ENCODE peak calls at places on chromosomes 2 and 18, in four cellular contexts. Q, S, F and R are unnamed samples. For H3K9me3 and H3K4me1, the result is how much of the 10 kb centered on the place peaks cover.

GRCh38 chr2:109239720-109240119 is 110.7 kb downstream of the SH3RF3 start:
- DNase-seq in Q (no peak), F (peak), S (no peak), R (no peak)

GRCh38 chr2:160920791-160921303 is 239.4 kb upstream of the TANK start:
- DNase-seq in Q (no peak), F (peak), S (no peak), R (no peak)

GRCh38 chr2:234967874-234968208 is 16.0 kb downstream of the SH3BP4 start:
- DNase-seq in F (no peak), Q (no peak), S (no peak), R (no peak)

GRCh38 chr18:7524786-7525185 is 42.3 kb upstream of the PTPRM start:
- DNase-seq in F (no peak), S (no peak), Q (no peak), R (no peak)

GRCh38 chr2:238644095-238645081 is 203.5 kb upstream of the TWIST2 start:
- DNase-seq in F (peak), Q (no peak), S (no peak), R (no peak)

GRCh38 chr18:37654711-37655369 is 89.2 kb upstream of the CELF4 start:
- DNase-seq in F (no peak), S (no peak), Q (no peak), R (no peak)

GRCh38 chr2:240921319-240922233 is 15.4 kb downstream of the CROCC2 start:
- DNase-seq in Q (no peak), F (peak), S (peak), R (peak)

GRCh38 chr18:9401166-9401565 is 66.6 kb downstream of the TWSG1 start:
- DNase-seq in F (no peak), Q (no peak), S (no peak), R (no peak)

GRCh38 chr2:236714061-236714460 is 144.4 kb downstream of the ACKR3 start:
- DNase-seq in S (no peak), Q (no peak), F (no peak), R (no peak)

GRCh38 chr18:69843047-69843446 is 104.6 kb downstream of the CD226 start:
- DNase-seq in S (no peak), F (no peak), Q (no peak), R (no peak)

GRCh38 chr2:37809525-37809924 is 115.6 kb upstream of the RMDN2 start:
- DNase-seq in F (peak), Q (peak), S (no peak), R (peak)

GRCh38 chr2:170362895-170363582 is 185.1 kb downstream of the MYO3B start:
- DNase-seq in Q (no peak), F (no peak), S (no peak), R (no peak)

GRCh38 chr2:174776686-174777085 is 12.4 kb upstream of the CHRNA1 start:
- DNase-seq in S (no peak), Q (no peak), F (no peak), R (no peak)

GRCh38 chr2:146665801-146666200 is 1179.0 kb upstream of the ACVR2A start:
- DNase-seq in S (no peak), Q (no peak), F (no peak), R (no peak)

GRCh38 chr2:146659976-146660375 is 1184.9 kb upstream of the ACVR2A start:
- DNase-seq in S (no peak), F (no peak), Q (no peak), R (no peak)

GRCh38 chr2:146666336-146666735 is 1178.5 kb upstream of the ACVR2A start:
- DNase-seq in S (no peak), F (no peak), Q (no peak), R (no peak)

DNA sequence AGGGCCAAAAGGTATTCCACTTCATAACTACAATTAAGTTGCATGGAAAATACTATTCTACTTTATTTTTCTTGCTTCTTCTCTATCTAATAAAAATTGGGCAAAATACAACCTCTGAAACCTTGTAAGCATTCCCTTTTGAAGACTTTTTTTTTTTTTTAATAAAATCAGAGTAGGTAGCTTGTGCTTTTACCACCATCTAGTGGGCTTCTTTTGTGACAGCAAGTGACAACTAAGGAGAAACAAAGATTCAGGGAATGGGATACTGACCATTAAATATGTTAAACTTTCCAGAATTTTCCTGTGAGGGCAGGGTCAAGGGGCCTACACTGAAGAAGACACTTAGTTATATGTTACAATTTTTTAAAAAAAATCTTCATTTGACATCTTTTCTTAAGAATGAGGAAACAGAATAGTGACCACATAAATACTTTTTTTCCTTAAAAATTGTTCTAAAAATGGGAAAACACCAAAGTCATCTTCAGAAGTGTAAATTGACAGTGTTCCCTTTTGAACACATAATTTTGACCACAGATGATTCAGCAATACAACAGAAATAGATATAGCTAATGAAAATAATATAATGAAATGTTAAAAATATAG is 1183.2 kb upstream of the ACVR2A start:
- DNase-seq in Q (peak), S (no peak), F (peak), R (peak)
- TF ChIP-seq CTCF in Q (peak), S (no peak), F (peak), R (peak)

DNA sequence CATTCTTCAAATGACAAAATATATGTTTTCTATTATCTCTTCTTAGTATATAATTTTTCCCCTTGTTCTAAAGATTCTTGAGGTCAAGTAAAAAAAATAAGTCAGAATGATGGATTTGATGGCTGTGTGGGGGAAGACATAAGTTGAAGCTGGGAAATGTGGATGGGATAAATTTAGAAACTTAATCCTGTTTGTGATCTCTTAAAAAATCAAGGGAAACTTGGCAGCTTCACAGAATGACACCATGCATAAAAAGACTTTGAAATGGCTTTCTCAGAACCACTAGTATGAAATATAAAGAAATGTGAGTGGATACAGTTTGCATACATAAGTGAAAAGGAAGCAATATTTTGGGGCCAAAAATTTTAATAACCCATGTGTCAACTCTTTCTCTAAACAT is 21.7 kb downstream of the CDH19 start:
- DNase-seq in Q (no peak), S (no peak), F (no peak), R (no peak)
- H3K9me3 ChIP-seq in Q (under half), S (under half), F (under half), R (under half)

GRCh38 chr2:217919781-217920351 is 82.9 kb downstream of the TNS1 start:
- DNase-seq in F (no peak), Q (no peak), S (no peak), R (no peak)

GRCh38 chr2:217916504-217917254 is 86.1 kb downstream of the TNS1 start:
- DNase-seq in F (no peak), S (no peak), Q (no peak), R (no peak)

GRCh38 chr2:217918220-217919024 is 84.4 kb downstream of the TNS1 start:
- DNase-seq in S (no peak), Q (peak), F (no peak), R (no peak)

GRCh38 chr2:217920879-217921603 is 81.8 kb downstream of the TNS1 start:
- DNase-seq in F (no peak), S (no peak), Q (no peak), R (no peak)

GRCh38 chr2:217919204-217919603 is 83.6 kb downstream of the TNS1 start:
- DNase-seq in S (no peak), F (no peak), Q (no peak), R (no peak)
- H3K4me1 ChIP-seq in S (half or more), F (half or more), Q (under half), R (under half)

DNA sequence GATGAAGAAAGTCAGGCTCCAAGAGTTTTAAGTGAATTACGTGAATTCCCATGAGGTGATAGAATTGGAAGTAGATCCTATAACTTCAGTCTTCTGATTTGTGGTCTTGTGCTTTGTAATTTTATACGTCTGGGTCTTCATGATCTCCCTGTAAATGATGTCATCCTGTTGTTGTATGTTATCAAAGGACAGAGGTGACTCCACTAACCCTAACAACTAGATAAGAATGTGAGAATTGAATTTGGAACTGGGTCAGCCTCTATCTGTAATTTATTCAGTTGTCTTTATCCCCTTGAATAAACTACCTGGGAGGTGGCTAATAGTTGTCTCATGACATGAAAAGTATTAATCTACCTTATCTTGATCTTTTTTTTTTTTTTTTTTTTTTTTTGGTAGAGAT is 86.4 kb upstream of the B3GNT2 start:
- DNase-seq in S (no peak), Q (no peak), F (no peak), R (no peak)
- TF ChIP-seq CTCF in S (no peak), Q (no peak), F (no peak), R (no peak)